ENCODE peak calls at places on chromosomes 16 and 17, in ten cellular contexts. J, X, C, Q, A, G, M, K, N and O are unnamed samples. For H3K36me3, the result is how much of the 10 kb centered on the place peaks cover.

GRCh38 chr16:50478773-50479149 is 69.4 kb upstream of the NKD1 start:
- DNase-seq in C (no peak), M (no peak), X (no peak), G (peak), N (no peak), A (no peak), Q (no peak), K (no peak), J (no peak), O (no peak)

GRCh38 chr17:13788385-13788784 is 186.7 kb upstream of the HS3ST3A1 start:
- DNase-seq in A (no peak), G (no peak), K (no peak), M (no peak), J (no peak), X (no peak), Q (no peak), C (no peak), N (peak), O (no peak)

GRCh38 chr17:10744509-10745000 is 14.7 kb upstream of the TMEM220 start:
- DNase-seq in N (no peak), C (no peak), G (no peak), X (no peak), K (no peak), A (no peak), M (no peak), J (no peak), Q (no peak), O (no peak)

GRCh38 chr16:69366431-69366830 is 14.8 kb upstream of the TMED6 start:
- DNase-seq in M (no peak), C (no peak), Q (no peak), K (no peak), A (no peak), X (no peak), G (no peak), N (no peak), J (no peak), O (no peak)

GRCh38 chr16:25264599-25264998 is 7.0 kb upstream of the ZKSCAN2 start:
- DNase-seq in C (no peak), Q (no peak), J (no peak), N (no peak), X (no peak), M (no peak), G (peak), K (peak), A (peak), O (peak)

GRCh38 chr16:74034862-74035261 is 261.8 kb upstream of the PSMD7 start:
- DNase-seq in J (no peak), G (no peak), A (peak), Q (no peak), X (no peak), N (peak), K (peak), C (peak), M (no peak), O (peak)

GRCh38 chr16:19540241-19540970 is 15.1 kb upstream of the VPS35L start:
- DNase-seq in K (no peak), C (no peak), Q (no peak), X (no peak), M (no peak), J (no peak), N (no peak), A (no peak), G (no peak), O (no peak)

GRCh38 chr16:1308036-1308976 is 1.1 kb upstream of the UBE2I start:
- DNase-seq in J (no peak), C (peak), M (no peak), K (no peak), Q (no peak), A (no peak), N (peak), X (no peak), G (no peak), O (no peak)

GRCh38 chr16:30748634-30749445 is 615 bp downstream of the PHKG2 start:
- DNase-seq in K (peak), N (peak), A (peak), C (no peak), Q (no peak), J (peak), G (peak), M (peak), X (peak), O (peak)

GRCh38 chr17:41340934-41341861 is 9.4 kb downstream of the KRT33A start:
- DNase-seq in N (no peak), X (no peak), G (no peak), C (no peak), Q (no peak), M (no peak), J (no peak), A (no peak), K (no peak), O (no peak)

GRCh38 chr17:45883063-45883462 is 11.3 kb upstream of the MAPT start:
- DNase-seq in M (no peak), J (no peak), N (no peak), G (no peak), C (no peak), Q (no peak), A (no peak), K (no peak), X (no peak), O (no peak)

GRCh38 chr17:72118588-72119279 is 2.1 kb upstream of the SOX9 start:
- DNase-seq in N (peak), K (peak), M (peak), X (peak), Q (peak), A (peak), J (peak), C (peak), G (peak), O (peak)

GRCh38 chr17:43094129-43094834 is 30.9 kb downstream of the BRCA1 start:
- DNase-seq in K (no peak), G (no peak), C (peak), J (no peak), A (no peak), X (no peak), N (no peak), M (no peak), Q (no peak), O (no peak)

GRCh38 chr16:52389045-52389444 is 157.9 kb downstream of the TOX3 start:
- DNase-seq in N (no peak), A (no peak), G (no peak), X (no peak), M (no peak), J (no peak), C (no peak), K (no peak), Q (no peak), O (no peak)

GRCh38 chr16:85082553-85083050 is 29.7 kb downstream of the CIBAR2 start:
- DNase-seq in K (peak), X (no peak), J (no peak), A (no peak), C (no peak), G (no peak), N (no peak), Q (no peak), M (no peak), O (no peak)

GRCh38 chr16:86734559-86735480 is 156.5 kb downstream of the FOXL1 start:
- DNase-seq in K (no peak), J (no peak), C (no peak), N (peak), A (no peak), M (no peak), G (no peak), X (no peak), Q (no peak), O (no peak)

GRCh38 chr17:78715000-78715771 is 66.9 kb downstream of the CYTH1 start:
- DNase-seq in C (no peak), G (no peak), J (no peak), K (no peak), N (no peak), A (no peak), M (no peak), X (no peak), Q (no peak), O (peak)

GRCh38 chr17:32876414-32877163 is at the start of gene MYO1D:
- DNase-seq in X (peak), Q (peak), C (peak), N (peak), K (peak), G (peak), M (peak), J (peak), A (peak), O (peak)

GRCh38 chr17:28225271-28225670 is 93.7 kb upstream of the TMEM97 start:
- DNase-seq in Q (peak), C (no peak), M (no peak), K (no peak), J (peak), G (no peak), X (no peak), A (no peak), N (no peak), O (no peak)

GRCh38 chr16:82580293-82580900 is 46.4 kb upstream of the CDH13 start:
- DNase-seq in A (peak), K (peak), J (no peak), N (peak), X (no peak), M (no peak), Q (no peak), G (no peak), C (peak), O (peak)

GRCh38 chr17:64332502-64332901 is 58.2 kb downstream of the PECAM1 start:
- DNase-seq in N (no peak), C (no peak), Q (peak), A (no peak), X (no peak), K (no peak), J (peak), M (no peak), G (peak), O (no peak)

GRCh38 chr17:32174889-32175288 is 32.6 kb downstream of the RHOT1 start:
- DNase-seq in G (no peak), N (no peak), M (no peak), X (no peak), J (no peak), K (no peak), C (no peak), A (no peak), Q (no peak), O (no peak)

GRCh38 chr17:50546701-50547034 is 306 bp upstream of the SPATA20 start:
- DNase-seq in Q (no peak), A (no peak), J (no peak), N (no peak), M (no peak), X (no peak), K (no peak), C (no peak), G (no peak), O (no peak)
- H3K4me3 ChIP-seq in Q (peak), A (no peak), J (no peak), N (no peak), M (no peak), X (no peak), K (no peak), C (peak), G (peak), O (peak)

DNA sequence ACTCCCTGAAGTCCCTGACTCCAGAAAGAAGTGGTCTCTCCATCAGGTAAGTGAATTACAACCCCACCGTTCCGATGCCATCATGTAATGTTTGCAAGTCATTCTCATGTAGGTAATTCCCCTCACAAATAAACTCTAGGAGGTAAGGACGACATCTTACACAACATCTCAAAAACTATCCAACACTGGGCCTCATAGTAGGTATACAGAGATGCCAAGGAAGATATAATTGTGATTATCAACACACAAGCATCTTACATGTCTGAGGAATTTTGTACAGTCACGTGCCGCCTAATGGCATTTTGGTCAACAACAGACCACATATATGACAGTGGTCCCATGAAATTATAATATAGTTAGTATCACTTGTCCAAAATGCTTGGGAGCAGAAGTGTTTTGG is 7.4 kb downstream of the GCSH start:
- DNase-seq in A (no peak), G (no peak), X (no peak), N (no peak), J (no peak), C (no peak), M (no peak), K (no peak), Q (no peak), O (no peak)
- H3K36me3 ChIP-seq in A (under half), G (under half), X (under half), N (under half), J (under half), C (under half), M (under half), K (under half), Q (under half), O (under half)

GRCh38 chr16:80936410-80936809 is 70.3 kb downstream of the CMC2 start:
- DNase-seq in X (no peak), A (no peak), G (no peak), N (no peak), K (no peak), C (peak), Q (no peak), J (no peak), M (no peak), O (no peak)

GRCh38 chr16:80938928-80939260 is 67.8 kb downstream of the CMC2 start:
- DNase-seq in Q (no peak), G (no peak), C (no peak), M (no peak), N (no peak), X (no peak), A (no peak), J (no peak), K (peak), O (no peak)

GRCh38 chr16:80935691-80936090 is 71.0 kb downstream of the CMC2 start:
- DNase-seq in A (no peak), N (no peak), M (no peak), J (no peak), G (no peak), C (no peak), X (no peak), K (no peak), Q (no peak), O (no peak)

GRCh38 chr16:80940069-80940856 is 66.4 kb downstream of the CMC2 start:
- DNase-seq in C (no peak), Q (no peak), M (no peak), G (no peak), X (no peak), A (no peak), N (no peak), K (no peak), J (no peak), O (no peak)

DNA sequence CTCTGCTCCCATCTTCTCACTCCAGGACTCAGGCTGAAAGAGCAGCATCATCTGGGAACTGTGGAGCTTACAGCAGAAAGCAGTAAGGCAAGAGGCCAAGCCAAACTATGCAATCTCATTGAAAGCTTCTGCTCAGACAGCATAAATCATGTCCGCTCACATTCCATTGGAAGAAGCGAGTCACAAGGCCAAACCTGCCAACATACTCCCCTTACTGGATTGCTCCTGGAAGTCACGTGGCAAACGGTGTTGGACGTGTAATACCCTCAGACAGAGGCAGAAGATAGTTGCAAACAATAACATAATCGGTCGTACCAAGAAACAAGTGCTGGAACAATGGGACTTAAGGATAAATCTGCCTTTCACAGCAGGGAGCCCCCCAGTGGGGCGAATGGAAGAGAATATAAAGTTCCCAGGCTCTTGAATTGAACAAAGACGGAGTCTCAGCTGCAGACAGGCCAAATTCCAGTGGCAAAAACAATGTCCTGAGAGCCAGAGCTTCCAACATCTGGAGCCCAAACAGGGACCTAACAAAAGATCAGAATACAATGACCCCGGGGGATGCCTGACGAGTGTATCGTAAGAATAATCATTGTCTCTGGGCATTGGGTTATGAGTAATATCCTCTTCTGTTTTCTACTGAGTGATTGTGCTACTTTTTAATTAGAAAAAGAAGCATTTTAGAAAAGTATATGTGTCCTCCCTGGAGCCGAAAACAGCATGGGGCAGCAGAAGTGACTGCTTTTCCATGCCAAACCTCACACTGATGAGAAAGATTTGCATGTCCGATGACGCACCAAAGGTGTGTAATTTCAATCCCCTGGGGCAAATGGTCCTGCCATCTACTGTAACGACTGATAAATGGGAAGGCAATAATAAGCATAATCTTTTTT is 68.4 kb downstream of the CMC2 start:
- DNase-seq in Q (no peak), C (peak), A (peak), N (peak), X (peak), M (no peak), G (peak), K (peak), J (no peak), O (no peak)
- H3K4me3 ChIP-seq in Q (no peak), C (no peak), A (no peak), N (no peak), X (no peak), M (no peak), G (no peak), K (no peak), J (no peak), O (no peak)

GRCh38 chr17:82949984-82950383 is 110.2 kb upstream of the ZNF750 start:
- DNase-seq in C (no peak), Q (no peak), K (no peak), G (no peak), X (peak), M (no peak), J (no peak), N (no peak), A (no peak), O (no peak)

GRCh38 chr17:82950525-82951102 is 110.8 kb upstream of the ZNF750 start:
- DNase-seq in N (no peak), Q (peak), A (no peak), M (no peak), X (no peak), G (no peak), K (no peak), J (no peak), C (no peak), O (no peak)

GRCh38 chr17:82948957-82949356 is 109.1 kb upstream of the ZNF750 start:
- DNase-seq in C (no peak), K (no peak), Q (no peak), X (no peak), A (no peak), G (no peak), N (no peak), J (no peak), M (no peak), O (no peak)

GRCh38 chr17:82949361-82949760 is 109.5 kb upstream of the ZNF750 start:
- DNase-seq in G (no peak), J (no peak), X (no peak), C (no peak), A (no peak), N (no peak), M (no peak), Q (peak), K (no peak), O (no peak)

GRCh38 chr17:82952019-82952418 is 112.2 kb upstream of the ZNF750 start:
- DNase-seq in J (no peak), M (no peak), C (no peak), Q (peak), A (no peak), G (no peak), N (no peak), K (no peak), X (no peak), O (no peak)
- H3K36me3 ChIP-seq in J (under half), M (under half), C (under half), Q (under half), A (under half), G (under half), N (under half), K (under half), X (under half), O (under half)

GRCh38 chr17:30164531-30164930 is 47.9 kb downstream of the NSRP1 start:
- DNase-seq in K (no peak), G (no peak), N (no peak), A (no peak), M (no peak), Q (no peak), J (no peak), X (no peak), C (no peak), O (no peak)
- H3K4me3 ChIP-seq in K (no peak), G (no peak), N (no peak), A (no peak), M (no peak), Q (no peak), J (no peak), X (no peak), C (no peak), O (no peak)

GRCh38 chr17:63070031-63070430 is 104.0 kb downstream of the TANC2 start:
- DNase-seq in K (no peak), C (no peak), Q (no peak), N (no peak), A (no peak), J (no peak), G (no peak), X (no peak), M (no peak), O (no peak)

GRCh38 chr17:63071797-63072196 is 105.8 kb downstream of the TANC2 start:
- DNase-seq in A (no peak), M (no peak), J (no peak), G (no peak), X (no peak), C (no peak), N (no peak), Q (no peak), K (no peak), O (no peak)

GRCh38 chr17:63069245-63069644 is 103.2 kb downstream of the TANC2 start:
- DNase-seq in G (no peak), M (no peak), K (no peak), X (no peak), N (no peak), A (no peak), J (no peak), Q (no peak), C (no peak), O (no peak)

DNA sequence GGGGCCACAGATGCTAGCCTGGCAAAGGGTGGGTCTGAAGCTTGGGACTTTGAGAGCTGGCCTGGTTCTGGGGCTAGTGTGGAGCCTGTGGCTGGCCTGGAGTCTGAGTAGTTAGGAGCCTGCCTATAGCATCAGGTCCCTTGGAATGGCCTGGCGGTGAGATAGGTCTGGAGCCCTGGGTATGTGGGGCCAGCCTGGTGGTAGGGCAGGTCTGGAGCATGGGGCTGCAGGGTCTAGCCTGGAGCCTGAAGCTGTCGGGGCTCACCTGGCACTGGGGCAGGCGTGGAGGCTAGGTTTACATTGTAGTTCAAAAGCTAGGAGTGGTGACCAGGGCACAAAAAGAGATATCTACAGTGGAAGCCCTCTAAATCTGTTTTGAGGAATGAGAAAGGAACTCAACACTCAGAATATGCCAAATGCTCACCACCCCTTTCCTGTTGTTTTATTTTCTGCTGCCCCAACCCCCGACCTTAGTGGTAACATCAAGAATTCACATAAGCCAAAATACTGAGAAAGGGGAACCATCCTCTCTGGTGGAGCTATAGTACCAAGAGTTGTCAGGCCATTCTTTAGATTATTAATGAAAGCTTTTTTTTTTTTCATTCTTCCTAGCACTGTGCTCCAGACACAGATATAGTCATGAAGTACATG is 100.2 kb downstream of the TANC2 start:
- DNase-seq in X (no peak), N (no peak), M (no peak), Q (no peak), J (no peak), G (no peak), C (no peak), A (no peak), K (no peak), O (no peak)
- H3K36me3 ChIP-seq in X (under half), N (under half), M (under half), Q (under half), J (under half), G (under half), C (under half), A (under half), K (under half), O (under half)

GRCh38 chr16:31916056-31916488 is 42.5 kb downstream of the ZNF267 start:
- DNase-seq in G (no peak), J (no peak), A (no peak), K (no peak), N (peak), C (no peak), X (no peak), M (no peak), Q (no peak), O (no peak)

GRCh38 chr16:31920373-31920772 is 46.8 kb downstream of the ZNF267 start:
- DNase-seq in X (no peak), Q (no peak), A (no peak), M (no peak), N (no peak), J (no peak), K (no peak), G (no peak), C (no peak), O (no peak)
- H3K4me3 ChIP-seq in X (no peak), Q (no peak), A (no peak), M (no peak), N (no peak), J (no peak), K (no peak), G (no peak), C (no peak), O (no peak)

DNA sequence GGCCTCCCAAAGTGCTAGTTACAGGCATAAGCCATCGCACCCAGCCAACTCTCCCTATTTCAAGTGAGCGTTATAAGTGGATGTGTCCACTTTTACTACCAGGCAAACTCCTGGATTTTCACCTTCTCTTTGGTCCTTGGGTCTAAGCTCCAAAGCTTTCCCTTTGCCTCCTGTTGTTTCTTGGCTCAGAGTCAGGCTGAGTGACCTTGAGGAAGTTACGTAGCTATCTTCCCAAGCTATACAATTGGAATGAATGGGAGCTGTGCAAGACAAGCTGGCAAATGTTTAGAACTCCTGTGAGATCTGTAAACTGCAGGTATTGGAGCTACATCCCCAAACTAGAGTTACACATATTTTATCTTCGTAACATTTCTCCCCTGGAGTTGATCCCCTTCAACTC is 20.3 kb downstream of the NXPH3 start:
- DNase-seq in A (no peak), C (no peak), Q (no peak), J (no peak), X (no peak), G (no peak), N (no peak), M (no peak), K (no peak), O (no peak)
- H3K36me3 ChIP-seq in A (under half), C (under half), Q (half or more), J (half or more), X (under half), G (under half), N (under half), M (under half), K (under half), O (under half)